ENCODE peak calls at places on chromosomes 11 and 22, in five cellular contexts. N is stimulated activated naive CD4-positive, alpha-beta T cell; S is stimulated activated CD8-positive, alpha-beta memory T cell treated with anti-CD3 and anti-CD28 coated beads, Interleukin-12 subunit alpha, Interleukin-12 subunit beta, amount 100 ng/mL, for 1 hour; J is HepG2; M is mucosa of gallbladder. O is an unnamed sample.

GRCh38 chr11:1205987-1206331 is 16.9 kb upstream of the MUC5B start:
- DNase-seq in S (no peak), M (no peak), J (no peak), N (no peak), O (no peak)

GRCh38 chr22:40499187-40499753 is 128.9 kb downstream of the SGSM3 start:
- DNase-seq in J (peak; percentile 84), M (peak; percentile 28), S (no peak), N (no peak), O (no peak)

GRCh38 chr11:31355131-31355530 is 14.4 kb downstream of the DCDC1 start:
- DNase-seq in M (no peak), S (no peak), N (no peak), J (no peak), O (no peak)

GRCh38 chr11:105799728-105800462 is 190.0 kb downstream of the GRIA4 start:
- DNase-seq in N (no peak), S (no peak), M (no peak), J (no peak), O (no peak)

GRCh38 chr11:94028436-94028835 is 7.3 kb downstream of the HEPHL1 start:
- DNase-seq in J (no peak), S (no peak), M (no peak), N (no peak), O (no peak)

GRCh38 chr11:37972691-37973090 is 1374.7 kb upstream of the RAG2 start:
- DNase-seq in J (no peak), S (no peak), N (no peak), M (no peak), O (no peak)

GRCh38 chr11:20459865-20460264 is 72.3 kb downstream of the PRMT3 start:
- DNase-seq in J (no peak), S (no peak), M (no peak), N (no peak), O (no peak)

GRCh38 chr11:12901874-12902481 is 107.1 kb upstream of the RASSF10 start:
- DNase-seq in N (no peak), M (no peak), J (no peak), S (no peak), O (no peak)

GRCh38 chr22:43270314-43270908 is 72.8 kb downstream of the SCUBE1 start:
- DNase-seq in J (peak; percentile 69), M (no peak), S (no peak), N (no peak), O (no peak)

GRCh38 chr11:5696210-5696609 is 6.6 kb downstream of the TRIM22 start:
- DNase-seq in M (no peak), S (no peak), J (no peak), N (no peak), O (no peak)

GRCh38 chr11:130166457-130166784 is 6.8 kb downstream of the ST14 start:
- DNase-seq in S (no peak), J (peak; percentile 33), M (peak; percentile 73), N (no peak), O (no peak)

GRCh38 chr11:132718711-132719641 is 813.3 kb downstream of the OPCML start:
- DNase-seq in J (no peak), S (peak; percentile 15), M (no peak), N (no peak), O (peak; percentile 86)

GRCh38 chr22:19869497-19870152 is 15.0 kb upstream of the GNB1L start:
- DNase-seq in N (no peak), S (no peak), J (no peak), M (no peak), O (no peak)

GRCh38 chr22:26642465-26643367 is 14.7 kb upstream of the MIAT start:
- DNase-seq in J (no peak), S (peak; percentile 66), N (peak; percentile 13), M (no peak), O (peak; percentile 78)

GRCh38 chr11:27370374-27370773 is 7.4 kb upstream of the CCDC34 start:
- DNase-seq in N (no peak), S (no peak), J (no peak), M (no peak), O (no peak)

GRCh38 chr11:19519912-19520641 is 192.6 kb upstream of the NAV2 start:
- DNase-seq in J (no peak), S (no peak), N (no peak), M (no peak), O (no peak)

GRCh38 chr11:47177229-47177845 is 658 bp upstream of the ARFGAP2 start:
- DNase-seq in S (peak; percentile 55), N (peak; percentile 76), J (peak; percentile 79), M (peak; percentile 77), O (peak; percentile 85)

GRCh38 chr11:106853850-106854401 is 164.3 kb downstream of the GUCY1A2 start:
- DNase-seq in S (no peak), M (no peak), N (no peak), J (no peak), O (no peak)

GRCh38 chr22:23499845-23500500 is 80.1 kb downstream of the IGLL1 start:
- DNase-seq in J (no peak), N (no peak), S (no peak), M (no peak), O (no peak)

GRCh38 chr22:48489551-48490512 is 1337.8 kb downstream of the BRD1 start:
- DNase-seq in N (no peak), S (no peak), M (no peak), J (no peak), O (no peak)

GRCh38 chr11:64802370-64803162 is 448 bp downstream of the MAP4K2 start:
- DNase-seq in N (peak; percentile 51), M (no peak), J (no peak), S (no peak), O (no peak)

GRCh38 chr22:36286096-36286957 is 33.4 kb downstream of the APOL1 start:
- DNase-seq in S (peak; percentile 44), J (peak; percentile 52), M (peak; percentile 69), N (peak; percentile 58), O (peak; percentile 37)

GRCh38 chr11:36213050-36213840 is 76.0 kb downstream of the COMMD9 start:
- DNase-seq in N (no peak), S (no peak), M (no peak), J (no peak), O (no peak)

GRCh38 chr11:46006418-46007070 is 84.1 kb downstream of the LARGE2 start:
- DNase-seq in J (peak; percentile 71), M (peak; percentile 45), S (peak; percentile 2), N (no peak), O (peak; percentile 74)

GRCh38 chr11:121391914-121392313 is 60.2 kb upstream of the SORL1 start:
- DNase-seq in S (no peak), J (no peak), M (peak; percentile 87), N (no peak), O (no peak)

GRCh38 chr22:45709866-45710265 is 38.2 kb downstream of the ATXN10 start:
- DNase-seq in J (no peak), N (no peak), M (no peak), S (no peak), O (no peak)

GRCh38 chr22:29700949-29701927 is 18.6 kb upstream of the CABP7 start:
- DNase-seq in S (no peak), M (no peak), J (peak; percentile 37), N (no peak), O (no peak)

GRCh38 chr11:125929445-125930075 is 16.3 kb upstream of the VSIG10L2 start:
- DNase-seq in J (no peak), S (no peak), N (no peak), M (no peak), O (no peak)

GRCh38 chr11:43868852-43869567 is 11.6 kb upstream of the ALKBH3 start:
- DNase-seq in J (peak; percentile 41), N (no peak), M (no peak), S (peak; percentile 8), O (peak; percentile 93)

GRCh38 chr11:504053-504993 is 2.7 kb downstream of the RNH1 start:
- DNase-seq in N (no peak), M (no peak), S (no peak), J (no peak), O (no peak)

GRCh38 chr11:23359297-23359696 is 499.0 kb upstream of the CCDC179 start:
- DNase-seq in S (no peak), M (peak; percentile 40), J (peak; percentile 20), N (no peak), O (no peak)

GRCh38 chr11:123590296-123590912 is 64.0 kb downstream of the SCN3B start:
- DNase-seq in N (no peak), J (peak; percentile 50), S (no peak), M (peak; percentile 90), O (no peak)

GRCh38 chr11:91163619-91164451 is 941.0 kb upstream of the CHORDC1 start:
- DNase-seq in M (no peak), S (no peak), J (peak; percentile 2), N (no peak), O (no peak)

GRCh38 chr22:46414704-46415103 is 79.2 kb downstream of the TRMU start:
- DNase-seq in J (no peak), N (no peak), M (no peak), S (no peak), O (no peak)

GRCh38 chr11:102487214-102487613 is 34.6 kb upstream of the TMEM123 start:
- DNase-seq in N (no peak), M (no peak), S (no peak), J (no peak), O (no peak)

GRCh38 chr11:44600739-44601416 is 35.4 kb downstream of the CD82 start:
- DNase-seq in J (no peak), N (no peak), M (no peak), S (no peak), O (no peak)

GRCh38 chr22:23533771-23534191 is 46.3 kb downstream of the IGLL1 start:
- DNase-seq in N (no peak), M (peak; percentile 38), S (no peak), J (no peak), O (no peak)

GRCh38 chr22:21033895-21034294 is 1.5 kb upstream of the SLC7A4 start:
- DNase-seq in J (no peak), N (no peak), S (no peak), M (no peak), O (no peak)

GRCh38 chr11:8039530-8040260 is 41.3 kb upstream of the TUB start:
- DNase-seq in J (no peak), N (no peak), M (peak; percentile 7), S (no peak), O (no peak)

O was measured in Jurkat, Clone E6-1.